ENCODE peak calls at places on chromosomes 7 and 10, in eight cellular contexts. T is GM03348; B is KBM-7; C is HFF-Myc; F is GM23338; X is WTC11; U is lower lobe of right lung; J is stimulated activated CD4-positive, alpha-beta T cell treated with anti-CD3 and anti-CD28 coated beads, Interleukin-2, amount 100 ng/mL, for 24 hours. R is an unnamed sample.

GRCh38 chr10:4847580-4848020 is 21.6 kb downstream of the AKR1E2 start:
- DNase-seq in X (no peak), U (no peak), F (no peak), J (no peak), B (no peak), T (peak), C (peak), R (no peak)

GRCh38 chr10:110522365-110522988 is 24.8 kb downstream of the DUSP5 start:
- DNase-seq in F (no peak), U (no peak), B (no peak), C (no peak), T (no peak), X (no peak), J (no peak), R (no peak)

GRCh38 chr10:61882621-61883375 is 18.7 kb upstream of the ARID5B start:
- DNase-seq in B (no peak), T (peak), U (no peak), F (no peak), C (no peak), J (peak), X (no peak), R (no peak)

GRCh38 chr10:128883126-128884060 is 583.6 kb upstream of the MGMT start:
- DNase-seq in F (no peak), C (no peak), B (no peak), J (no peak), U (no peak), T (no peak), X (no peak), R (no peak)

GRCh38 chr7:78080811-78081210 is 282.2 kb downstream of the PHTF2 start:
- DNase-seq in C (no peak), B (no peak), T (no peak), X (no peak), U (no peak), F (no peak), J (no peak), R (no peak)

GRCh38 chr7:145909956-145910611 is 206.5 kb upstream of the CNTNAP2 start:
- DNase-seq in F (no peak), U (no peak), T (no peak), C (no peak), J (no peak), X (no peak), B (peak), R (no peak)

GRCh38 chr7:2573747-2574146 is 15.0 kb downstream of the IQCE start:
- DNase-seq in C (no peak), F (no peak), B (no peak), T (no peak), U (no peak), J (no peak), X (no peak), R (no peak)

GRCh38 chr10:73408061-73408460 is 5.8 kb downstream of the ANXA7 start:
- DNase-seq in T (no peak), C (no peak), X (no peak), F (no peak), J (no peak), U (no peak), B (no peak), R (no peak)

GRCh38 chr7:11830582-11831382 is 1.2 kb downstream of the THSD7A start:
- DNase-seq in F (peak), X (no peak), U (no peak), B (peak), T (peak), C (no peak), J (no peak), R (no peak)

GRCh38 chr7:143973870-143974446 is 19.3 kb downstream of the OR2F1 start:
- DNase-seq in B (no peak), F (no peak), C (no peak), T (no peak), J (no peak), U (no peak), X (no peak), R (no peak)

GRCh38 chr7:151088856-151089699 is 2.8 kb downstream of the AGAP3 start:
- DNase-seq in X (peak), J (no peak), B (peak), U (peak), C (no peak), F (peak), T (peak), R (no peak)

GRCh38 chr7:23404546-23405239 is 65.6 kb downstream of the IGF2BP3 start:
- DNase-seq in F (no peak), J (peak), U (no peak), T (no peak), B (no peak), X (no peak), C (no peak), R (no peak)

GRCh38 chr7:2882111-2882510 is 38.0 kb upstream of the GNA12 start:
- DNase-seq in X (no peak), T (no peak), C (no peak), B (no peak), F (no peak), U (no peak), J (no peak), R (no peak)

GRCh38 chr10:105187243-105187642 is 546.2 kb downstream of the SORCS3 start:
- DNase-seq in F (no peak), B (no peak), U (no peak), X (no peak), J (no peak), T (no peak), C (no peak), R (no peak)

GRCh38 chr7:91127974-91128373 is 136.3 kb upstream of the FZD1 start:
- DNase-seq in X (no peak), T (no peak), B (no peak), C (no peak), U (no peak), J (no peak), F (no peak), R (no peak)

GRCh38 chr10:72455889-72456588 is 101.3 kb upstream of the DNAJB12 start:
- DNase-seq in B (no peak), C (no peak), U (no peak), F (no peak), X (no peak), T (no peak), J (no peak), R (no peak)

GRCh38 chr7:50533849-50534248 is 31.4 kb downstream of the DDC start:
- DNase-seq in J (no peak), X (no peak), F (no peak), T (no peak), B (no peak), U (no peak), C (no peak), R (no peak)

GRCh38 chr10:114437456-114438292 is 33.4 kb upstream of the AFAP1L2 start:
- DNase-seq in J (no peak), U (no peak), B (peak), F (peak), C (no peak), X (no peak), T (peak), R (no peak)

R was measured in activated T-helper 1 cell treated with Interleukin-2 at 50 U/mL for 16 hours.